ENCODE peak calls at places on chromosome 7, in six cellular contexts. G is stomach, W is choroid plexus epithelial cell, Q is B cell, P is glutamatergic neuron, N is mucosa of descending colon. H is an unnamed sample.

GRCh38 chr7:131183611-131184119 is 144.0 kb upstream of the MKLN1 start:
- DNase-seq in N (no peak), Q (no peak), G (no peak), W (no peak), P (no peak), H (no peak)

GRCh38 chr7:83872501-83872900 is 223.6 kb upstream of the SEMA3E start:
- DNase-seq in Q (no peak), W (no peak), P (no peak), N (no peak), G (no peak), H (no peak)

GRCh38 chr7:154578351-154578750 is 424.6 kb downstream of the PAXIP1 start:
- DNase-seq in N (no peak), P (no peak), Q (no peak), G (no peak), W (no peak), H (no peak)

GRCh38 chr7:131021902-131022301 is 287.9 kb upstream of the KLF14 start:
- DNase-seq in Q (no peak), G (no peak), P (no peak), W (no peak), N (no peak), H (no peak)

GRCh38 chr7:95628831-95629439 is 32.6 kb upstream of the PDK4 start:
- DNase-seq in N (no peak), P (no peak), G (no peak), Q (no peak), W (peak), H (no peak)

GRCh38 chr7:42254217-42254616 is 17.2 kb upstream of the GLI3 start:
- DNase-seq in W (peak), G (no peak), Q (no peak), P (no peak), N (no peak), H (no peak)

GRCh38 chr7:53904355-53904754 is 637.8 kb upstream of the VSTM2A start:
- DNase-seq in G (no peak), Q (no peak), P (no peak), N (no peak), W (no peak), H (no peak)

GRCh38 chr7:77460057-77460486 is 43.9 kb upstream of the GSAP start:
- DNase-seq in N (no peak), Q (no peak), W (no peak), G (no peak), P (no peak), H (no peak)

GRCh38 chr7:150735596-150736358 is 1.4 kb upstream of the GIMAP5 start:
- DNase-seq in W (no peak), N (no peak), Q (no peak), G (no peak), P (no peak), H (no peak)

GRCh38 chr7:54813398-54813797 is 54.4 kb upstream of the SEC61G start:
- DNase-seq in W (no peak), Q (no peak), G (no peak), P (no peak), N (no peak), H (no peak)

GRCh38 chr7:114158275-114158674 is 239.5 kb upstream of the PPP1R3A start:
- DNase-seq in N (no peak), P (no peak), W (no peak), Q (no peak), G (no peak), H (no peak)

GRCh38 chr7:25405736-25406135 is 177.4 kb upstream of the NPVF start:
- DNase-seq in N (no peak), W (no peak), Q (no peak), P (no peak), G (no peak), H (no peak)

GRCh38 chr7:108078156-108078781 is 51.9 kb downstream of the LAMB4 start:
- DNase-seq in W (no peak), Q (no peak), N (no peak), P (no peak), G (no peak), H (no peak)

GRCh38 chr7:35854311-35854710 is 53.5 kb downstream of the SEPTIN7 start:
- DNase-seq in N (no peak), W (no peak), G (no peak), P (no peak), Q (no peak), H (no peak)
- TF ChIP-seq CTCF in N (no peak), W (no peak), G (no peak), P (no peak), Q (no peak), H (no peak)

DNA sequence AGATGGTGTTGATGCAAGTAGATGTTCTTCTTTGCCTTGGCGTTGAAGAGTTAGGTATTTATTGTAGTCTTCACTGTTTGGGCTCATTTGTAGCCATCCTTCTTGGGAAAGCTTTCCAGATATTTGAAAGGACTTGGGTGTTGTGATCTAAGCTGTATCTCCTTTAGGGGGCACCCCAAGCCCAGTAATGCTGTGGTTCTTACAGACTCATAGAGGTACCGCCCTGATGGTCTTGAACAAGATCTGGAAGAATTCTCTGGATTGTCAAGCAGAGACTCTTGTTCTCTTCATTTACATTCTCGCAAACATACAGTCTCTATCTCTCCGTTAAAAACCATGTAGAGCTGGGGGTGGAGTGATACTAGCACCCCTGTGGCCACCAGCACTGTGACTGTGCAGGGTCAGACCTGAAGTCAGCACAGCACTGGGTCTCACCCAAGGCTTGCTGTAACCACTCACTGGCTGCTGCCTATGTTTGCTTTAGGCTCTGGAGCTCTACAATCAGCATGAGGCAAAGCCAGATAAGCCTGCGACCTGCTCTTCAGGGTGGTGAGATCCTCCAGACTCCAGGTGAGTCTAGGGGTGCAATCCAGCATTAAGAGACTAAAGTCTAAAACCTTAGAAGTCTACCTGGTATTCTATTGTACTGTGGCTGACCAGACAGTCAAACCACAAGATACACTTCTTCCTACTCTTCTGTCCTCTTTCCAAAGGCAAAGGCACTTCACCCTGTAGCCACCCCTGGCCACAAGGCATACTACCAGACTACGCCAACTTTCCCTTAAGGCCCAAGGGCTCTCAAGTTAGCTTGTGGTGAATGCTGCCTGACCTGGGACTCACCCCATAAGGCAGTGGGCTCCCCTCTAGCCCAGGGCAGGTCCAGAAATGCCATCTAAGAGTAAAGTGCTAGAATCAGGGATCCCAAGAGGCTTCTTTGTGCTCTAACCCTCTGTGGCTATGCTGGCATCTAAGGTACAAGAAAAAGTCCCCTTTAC is 209.7 kb upstream of the TMEM196 start:
- DNase-seq in Q (no peak), P (peak), N (no peak), W (peak), G (no peak), H (peak)
- TF ChIP-seq CTCF in Q (peak), P (no peak), N (no peak), W (peak), G (no peak), H (peak)

GRCh38 chr7:31171216-31171750 is 119.2 kb downstream of the ADCYAP1R1 start:
- DNase-seq in P (no peak), G (no peak), N (no peak), W (no peak), Q (no peak), H (no peak)

GRCh38 chr7:31172071-31172470 is 120.0 kb downstream of the ADCYAP1R1 start:
- DNase-seq in N (no peak), P (no peak), W (no peak), Q (no peak), G (no peak), H (no peak)

DNA sequence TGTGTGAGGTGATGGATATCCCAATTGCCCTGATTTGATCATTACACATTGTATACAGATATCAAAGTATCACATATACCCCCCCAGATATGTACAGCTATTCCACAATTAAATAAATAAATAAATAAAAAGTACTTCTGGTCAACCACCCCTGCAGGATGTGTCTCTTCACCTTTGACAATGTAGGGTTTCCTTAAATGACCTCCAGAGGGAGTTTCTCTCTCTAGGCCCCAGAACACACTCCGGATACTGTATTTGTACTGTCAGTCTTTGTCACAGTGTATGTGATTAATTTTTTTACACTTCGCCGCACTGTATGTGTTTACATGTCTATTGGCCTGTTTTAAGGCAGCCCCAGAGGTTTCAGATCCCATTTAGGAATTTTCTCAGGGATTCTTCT is 123.6 kb downstream of the ADCYAP1R1 start:
- DNase-seq in G (no peak), P (no peak), N (no peak), W (no peak), Q (no peak), H (no peak)
- TF ChIP-seq CTCF in G (no peak), P (peak), N (no peak), W (no peak), Q (no peak), H (peak)

DNA sequence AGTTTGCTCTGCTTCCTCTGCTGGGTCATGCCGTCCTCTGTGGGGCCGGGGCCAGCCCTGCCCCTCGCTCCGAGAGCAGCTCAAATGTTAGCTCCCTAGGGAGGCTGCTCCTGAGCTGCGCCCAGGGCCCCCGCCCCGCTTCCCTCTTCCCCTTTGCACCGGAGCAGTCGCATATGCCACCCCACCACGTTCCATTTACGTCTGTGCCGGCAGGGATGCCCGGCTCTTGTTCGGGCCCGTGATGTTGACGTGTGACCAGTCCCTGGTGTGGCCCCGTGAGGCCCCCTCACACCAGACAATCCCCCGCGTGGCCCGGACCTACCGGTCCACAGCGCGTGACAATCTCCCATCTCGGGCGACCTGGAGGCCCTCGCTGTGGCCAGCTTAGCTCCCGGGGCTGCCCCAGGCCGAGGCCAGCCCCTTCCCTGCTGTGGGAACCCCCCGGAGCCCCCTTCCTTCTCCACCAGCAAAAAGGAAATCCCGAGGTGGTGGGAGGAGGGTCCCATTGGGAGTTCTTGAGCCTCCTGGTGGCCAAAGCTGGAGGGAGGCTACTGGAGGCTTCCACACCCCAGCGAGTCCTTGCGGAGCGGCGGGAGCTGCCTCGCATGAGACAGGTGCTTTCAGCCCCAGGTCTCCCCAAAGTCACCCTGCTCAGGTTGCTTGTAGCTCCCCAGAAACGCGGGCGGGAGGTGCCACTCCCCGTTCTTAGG is 15.2 kb downstream of the FAM20C start:
- DNase-seq in N (no peak), G (no peak), W (no peak), P (no peak), Q (no peak), H (no peak)
- TF ChIP-seq CTCF in N (no peak), G (no peak), W (peak), P (peak), Q (no peak), H (peak)

H was measured in neural crest cell.